ENCODE peak calls at places on chromosomes 4 and X, in seven cellular contexts. C is HFFc6, U is dermis microvascular lymphatic vessel endothelial cell, T is NCI-H460, I is mammary epithelial cell, O is GM12865, B is DMS 273 treated with DMSO at 0.1 percent for 48 hours. K is an unnamed sample.

GRCh38 chrX:40169193-40170086 is 71.7 kb upstream of the BCOR start:
- DNase-seq in C (no peak), U (no peak), I (no peak), O (peak), B (peak), T (no peak), K (peak)

GRCh38 chr4:55444822-55445221 is 49.1 kb downstream of the TMEM165 start:
- DNase-seq in B (no peak), C (peak), O (peak), T (peak), I (no peak), U (no peak), K (peak)

GRCh38 chrX:150731795-150732194 is 38.6 kb downstream of the MTMR1 start:
- DNase-seq in T (no peak), U (no peak), C (peak), I (peak), O (no peak), B (no peak), K (peak)

GRCh38 chr4:173121044-173121685 is 47.4 kb upstream of the GALNT7 start:
- DNase-seq in O (peak), U (peak), B (no peak), T (no peak), C (no peak), I (peak), K (peak)

GRCh38 chr4:122873752-122874151 is 47.1 kb downstream of the FGF2 start:
- DNase-seq in B (no peak), U (no peak), C (peak), T (no peak), I (peak), O (no peak), K (no peak)

GRCh38 chr4:17155486-17155885 is 257.0 kb upstream of the LDB2 start:
- DNase-seq in I (no peak), O (no peak), C (no peak), B (no peak), U (no peak), T (no peak), K (no peak)

GRCh38 chrX:9312922-9313867 is 151.7 kb upstream of the TBL1X start:
- DNase-seq in O (peak), U (no peak), C (no peak), T (peak), I (no peak), B (no peak), K (peak)

GRCh38 chr4:132683957-132684356 is 465.1 kb upstream of the PCDH10 start:
- DNase-seq in O (no peak), B (no peak), U (no peak), T (no peak), C (no peak), I (no peak), K (peak)

GRCh38 chrX:119238557-119238956 is 2.5 kb downstream of the PGRMC1 start:
- DNase-seq in U (no peak), B (no peak), T (peak), I (peak), O (no peak), C (peak), K (no peak)

GRCh38 chrX:124211312-124211942 is 121.0 kb upstream of the TEX13D start:
- DNase-seq in I (peak), U (no peak), C (peak), T (peak), O (peak), B (no peak), K (peak)

GRCh38 chrX:626745-627509 is 3.7 kb upstream of the SHOX start:
- DNase-seq in U (no peak), B (no peak), C (peak), O (no peak), I (no peak), T (no peak), K (peak)

GRCh38 chr4:147017081-147017480 is 71.4 kb upstream of the TTC29 start:
- DNase-seq in T (no peak), I (no peak), U (no peak), C (no peak), B (no peak), O (no peak), K (no peak)

GRCh38 chrX:5644786-5645185 is 583.9 kb downstream of the NLGN4X start:
- DNase-seq in I (no peak), C (no peak), T (no peak), U (no peak), O (no peak), B (no peak), K (no peak)

GRCh38 chr4:185755451-185755850 is 56.5 kb downstream of the SORBS2 start:
- DNase-seq in U (no peak), B (no peak), T (no peak), I (no peak), O (no peak), C (no peak), K (peak)

GRCh38 chrX:12866451-12867377 is at the start of gene TLR7:
- DNase-seq in I (no peak), O (peak), B (no peak), T (no peak), C (no peak), U (no peak), K (no peak)

GRCh38 chrX:82087699-82088098 is 885.8 kb downstream of the SH3BGRL start:
- DNase-seq in I (no peak), O (no peak), B (no peak), U (no peak), C (no peak), T (no peak), K (no peak)

GRCh38 chrX:22627576-22627975 is 354.9 kb downstream of the CBLL2 start:
- DNase-seq in C (no peak), O (no peak), B (no peak), U (no peak), I (no peak), T (no peak), K (no peak)

GRCh38 chr4:113077611-113078010 is 28.2 kb downstream of the ANK2 start:
- DNase-seq in I (no peak), O (no peak), C (no peak), T (no peak), U (no peak), B (peak), K (no peak)

GRCh38 chrX:2484232-2484631 is 16.5 kb downstream of the DHRSX start:
- DNase-seq in B (no peak), T (no peak), C (no peak), O (no peak), I (no peak), U (no peak), K (no peak)

GRCh38 chr4:181685461-181685860 is 557.7 kb upstream of the TENM3 start:
- DNase-seq in O (no peak), T (peak), B (no peak), I (peak), U (no peak), C (peak), K (no peak)

GRCh38 chrX:9604111-9604907 is 139.5 kb downstream of the TBL1X start:
- DNase-seq in U (no peak), O (no peak), C (no peak), B (no peak), I (no peak), T (no peak), K (no peak)

GRCh38 chr4:10123227-10124101 is 6.9 kb upstream of the WDR1 start:
- DNase-seq in T (no peak), B (no peak), I (no peak), C (no peak), O (no peak), U (peak), K (peak)

GRCh38 chrX:130682990-130683389 is 220.0 kb downstream of the ENOX2 start:
- DNase-seq in T (no peak), O (no peak), B (no peak), I (no peak), C (peak), U (no peak), K (no peak)

GRCh38 chrX:96576358-96576757 is 108.3 kb upstream of the DIAPH2 start:
- DNase-seq in I (no peak), B (no peak), C (no peak), T (no peak), O (no peak), U (no peak), K (no peak)

GRCh38 chr4:3747582-3747906 is 18.6 kb upstream of the ADRA2C start:
- DNase-seq in T (no peak), U (no peak), B (no peak), O (no peak), C (no peak), I (no peak), K (peak)

GRCh38 chr4:128565565-128566186 is 243.8 kb upstream of the JADE1 start:
- DNase-seq in T (peak), O (peak), B (no peak), U (no peak), C (no peak), I (no peak), K (peak)

GRCh38 chr4:52554606-52555355 is 104.3 kb downstream of the USP46 start:
- DNase-seq in C (no peak), T (no peak), B (no peak), I (no peak), O (no peak), U (peak), K (peak)

GRCh38 chr4:145340071-145340695 is 141.5 kb upstream of the SMAD1 start:
- DNase-seq in C (no peak), I (no peak), O (no peak), B (no peak), U (no peak), T (no peak), K (peak)

GRCh38 chr4:8117278-8117682 is 41.3 kb downstream of the ABLIM2 start:
- DNase-seq in C (peak), O (peak), T (peak), I (peak), U (peak), B (no peak), K (peak)

GRCh38 chrX:15515931-15516330 is 15.3 kb downstream of the BMX start:
- DNase-seq in T (no peak), B (peak), I (no peak), U (peak), C (no peak), O (no peak), K (peak)